ENCODE peak calls at places on chromosomes 13 and 19, in six cellular contexts. T is iPS-NIHi11; H is CD4-positive, CD25-positive, alpha-beta regulatory T cell; M is thoracic aorta; C is stimulated activated CD4-positive, alpha-beta T cell treated with anti-CD3 and anti-CD28 coated beads, Interleukin-1b, Interleukin-23, amount 100 ng/mL, for 4 hours; A is Calu3. Z is an unnamed sample.

GRCh38 chr19:42288411-42288810 is 13.5 kb upstream of the PRR19 start:
- DNase-seq in T (no peak), H (no peak), M (no peak), C (no peak), A (no peak), Z (no peak)

GRCh38 chr19:33377586-33378475 is 4.3 kb downstream of the CEBPG start:
- DNase-seq in T (no peak), H (no peak), M (no peak), C (no peak), A (no peak), Z (peak)

GRCh38 chr19:5293607-5294089 is 47.0 kb downstream of the PTPRS start:
- DNase-seq in T (peak), H (no peak), M (no peak), C (no peak), A (no peak), Z (no peak)

GRCh38 chr19:6476155-6476895 is 5.3 kb downstream of the DENND1C start:
- DNase-seq in T (peak), H (peak), M (no peak), C (peak), A (peak), Z (peak)

GRCh38 chr13:59360108-59360507 is 803.6 kb downstream of the DIAPH3 start:
- DNase-seq in T (no peak), H (no peak), M (no peak), C (no peak), A (no peak), Z (no peak)

GRCh38 chr19:33175886-33176669 is 18.1 kb upstream of the LRP3 start:
- DNase-seq in T (peak), H (no peak), M (no peak), C (peak), A (peak), Z (no peak)

GRCh38 chr19:35124098-35125060 is 8.8 kb downstream of the FXYD3 start:
- DNase-seq in T (peak), H (peak), M (peak), C (peak), A (peak), Z (peak)

GRCh38 chr13:73665279-73665678 is 468.9 kb downstream of the KLF12 start:
- DNase-seq in T (no peak), H (no peak), M (no peak), C (no peak), A (no peak), Z (no peak)

GRCh38 chr19:22733691-22734090 is 50.3 kb downstream of the ZNF99 start:
- DNase-seq in T (no peak), H (no peak), M (no peak), C (no peak), A (no peak), Z (no peak)

GRCh38 chr19:57886046-57886445 is 2.8 kb downstream of the ZNF814 start:
- DNase-seq in T (no peak), H (no peak), M (no peak), C (no peak), A (no peak), Z (no peak)

GRCh38 chr13:36750046-36750445 is 69.0 kb upstream of the RFXAP start:
- DNase-seq in T (no peak), H (no peak), M (no peak), C (no peak), A (no peak), Z (no peak)

GRCh38 chr19:10505583-10506229 is 2.5 kb upstream of the KEAP1 start:
- DNase-seq in T (peak), H (peak), M (peak), C (peak), A (peak), Z (peak)

GRCh38 chr19:1672038-1672768 is 19.8 kb upstream of the TCF3 start:
- DNase-seq in T (peak), H (peak), M (no peak), C (peak), A (peak), Z (no peak)

GRCh38 chr13:110801044-110801443 is 87.5 kb downstream of the ING1 start:
- DNase-seq in T (peak), H (no peak), M (no peak), C (no peak), A (no peak), Z (no peak)

GRCh38 chr13:90547272-90547790 is 800.2 kb upstream of the MIR17HG start:
- DNase-seq in T (no peak), H (no peak), M (no peak), C (no peak), A (no peak), Z (no peak)

GRCh38 chr19:4555657-4556561 is 3.6 kb downstream of the SEMA6B start:
- DNase-seq in T (peak), H (no peak), M (no peak), C (no peak), A (peak), Z (no peak)

GRCh38 chr13:112105244-112105681 is 38.3 kb downstream of the SOX1 start:
- DNase-seq in T (no peak), H (no peak), M (no peak), C (no peak), A (no peak), Z (no peak)

GRCh38 chr19:16025108-16026101 is 50.9 kb upstream of the TPM4 start:
- DNase-seq in T (peak), H (no peak), M (no peak), C (no peak), A (peak), Z (no peak)

GRCh38 chr19:54297759-54298305 is 15.1 kb downstream of the LILRA5 start:
- DNase-seq in T (peak), H (no peak), M (no peak), C (no peak), A (peak), Z (peak)

GRCh38 chr13:24038846-24039330 is 121.6 kb upstream of the SPATA13 start:
- DNase-seq in T (no peak), H (no peak), M (no peak), C (no peak), A (peak), Z (no peak)

GRCh38 chr19:58559275-58560006 is 1.0 kb upstream of the UBE2M start:
- DNase-seq in T (peak), H (peak), M (peak), C (peak), A (peak), Z (peak)

GRCh38 chr19:43503501-43504425 is 783 bp downstream of the PHLDB3 start:
- DNase-seq in T (peak), H (peak), M (peak), C (peak), A (peak), Z (peak)

GRCh38 chr13:100130092-100130491 is 41.2 kb downstream of the PCCA start:
- DNase-seq in T (peak), H (no peak), M (no peak), C (no peak), A (no peak), Z (no peak)

GRCh38 chr13:109297628-109298027 is 488.8 kb downstream of the IRS2 start:
- DNase-seq in T (no peak), H (no peak), M (no peak), C (no peak), A (no peak), Z (no peak)

GRCh38 chr19:35774274-35775045 is 904 bp upstream of the ARHGAP33 start:
- DNase-seq in T (no peak), H (no peak), M (no peak), C (no peak), A (no peak), Z (no peak)

GRCh38 chr13:81639984-81640582 is 1299.2 kb upstream of the SPRY2 start:
- DNase-seq in T (peak), H (no peak), M (no peak), C (no peak), A (peak), Z (no peak)

GRCh38 chr13:51621597-51621996 is 37.3 kb downstream of the WDFY2 start:
- DNase-seq in T (no peak), H (no peak), M (no peak), C (no peak), A (no peak), Z (no peak)

GRCh38 chr19:3443840-3444694 is 36.3 kb downstream of the SMIM24 start:
- DNase-seq in T (peak), H (no peak), M (no peak), C (no peak), A (no peak), Z (no peak)

GRCh38 chr19:5985098-5985783 is 7.3 kb upstream of the RANBP3 start:
- DNase-seq in T (no peak), H (no peak), M (no peak), C (no peak), A (no peak), Z (no peak)

GRCh38 chr13:109646423-109646822 is 140.0 kb downstream of the IRS2 start:
- DNase-seq in T (no peak), H (no peak), M (no peak), C (no peak), A (no peak), Z (no peak)

GRCh38 chr19:23116802-23117571 is at the start of gene ZNF730:
- DNase-seq in T (peak), H (no peak), M (no peak), C (peak), A (no peak), Z (peak)

GRCh38 chr19:51082641-51083040 is at the start of gene KLK14:
- DNase-seq in T (peak), H (no peak), M (no peak), C (no peak), A (no peak), Z (no peak)

GRCh38 chr13:48580185-48580803 is 47.4 kb upstream of the RCBTB2 start:
- DNase-seq in T (peak), H (peak), M (peak), C (peak), A (peak), Z (no peak)

GRCh38 chr19:21568816-21569496 is 63.6 kb downstream of the ZNF429 start:
- DNase-seq in T (no peak), H (peak), M (peak), C (peak), A (no peak), Z (peak)